ENCODE peak calls at places on chromosomes 5 and 9, in five cellular contexts. One of them, this sample, is unnamed.

GRCh38 chr5:163595851-163596399 is 90.5 kb downstream of the MAT2B start:
- DNase-seq in fibroblast of lung: no peak
- DNase-seq in retinal pigment epithelial cell: no peak
- DNase-seq in cardiac muscle cell: no peak
- DNase-seq in activated CD8-positive, alpha-beta T cell treated with anti-CD3 and anti-CD28 coated beads for 36 hours: no peak
- DNase-seq in this sample: no peak

GRCh38 chr5:141486091-141486490 is 1.3 kb downstream of the PCDHGC4 start:
- DNase-seq in cardiac muscle cell: no peak
- DNase-seq in retinal pigment epithelial cell: no peak
- DNase-seq in activated CD8-positive, alpha-beta T cell treated with anti-CD3 and anti-CD28 coated beads for 36 hours: no peak
- DNase-seq in fibroblast of lung: no peak
- DNase-seq in this sample: peak; percentile 12

GRCh38 chr5:73796164-73797141 is 170.5 kb downstream of the ARHGEF28 start:
- DNase-seq in cardiac muscle cell: peak; percentile 35
- DNase-seq in fibroblast of lung: peak; percentile 97
- DNase-seq in activated CD8-positive, alpha-beta T cell treated with anti-CD3 and anti-CD28 coated beads for 36 hours: peak; percentile 49
- DNase-seq in retinal pigment epithelial cell: peak; percentile 78
- DNase-seq in this sample: peak; percentile 26

GRCh38 chr9:107153336-107153735 is 129.7 kb upstream of the RAD23B start:
- DNase-seq in cardiac muscle cell: no peak
- DNase-seq in activated CD8-positive, alpha-beta T cell treated with anti-CD3 and anti-CD28 coated beads for 36 hours: no peak
- DNase-seq in fibroblast of lung: peak; percentile 54
- DNase-seq in retinal pigment epithelial cell: no peak
- DNase-seq in this sample: no peak

GRCh38 chr5:172788771-172789686 is 18.0 kb upstream of the DUSP1 start:
- DNase-seq in activated CD8-positive, alpha-beta T cell treated with anti-CD3 and anti-CD28 coated beads for 36 hours: no peak
- DNase-seq in retinal pigment epithelial cell: no peak
- DNase-seq in fibroblast of lung: no peak
- DNase-seq in cardiac muscle cell: peak; percentile 71
- DNase-seq in this sample: peak; percentile 55

GRCh38 chr9:82223442-82223841 is 234.9 kb downstream of the SPATA31D1 start:
- DNase-seq in fibroblast of lung: peak; percentile 93
- DNase-seq in retinal pigment epithelial cell: no peak
- DNase-seq in cardiac muscle cell: no peak
- DNase-seq in activated CD8-positive, alpha-beta T cell treated with anti-CD3 and anti-CD28 coated beads for 36 hours: no peak
- DNase-seq in this sample: no peak

GRCh38 chr9:121609845-121610637 is 41.4 kb upstream of the DAB2IP start:
- DNase-seq in retinal pigment epithelial cell: peak; percentile 88
- DNase-seq in activated CD8-positive, alpha-beta T cell treated with anti-CD3 and anti-CD28 coated beads for 36 hours: no peak
- DNase-seq in fibroblast of lung: peak; percentile 92
- DNase-seq in cardiac muscle cell: no peak
- DNase-seq in this sample: no peak

GRCh38 chr9:133945977-133946753 is 46.0 kb downstream of the VAV2 start:
- DNase-seq in fibroblast of lung: no peak
- DNase-seq in cardiac muscle cell: no peak
- DNase-seq in retinal pigment epithelial cell: no peak
- DNase-seq in activated CD8-positive, alpha-beta T cell treated with anti-CD3 and anti-CD28 coated beads for 36 hours: no peak
- DNase-seq in this sample: no peak

GRCh38 chr9:120080781-120081180 is 499.2 kb downstream of the CDK5RAP2 start:
- DNase-seq in retinal pigment epithelial cell: no peak
- DNase-seq in cardiac muscle cell: no peak
- DNase-seq in activated CD8-positive, alpha-beta T cell treated with anti-CD3 and anti-CD28 coated beads for 36 hours: no peak
- DNase-seq in fibroblast of lung: no peak
- DNase-seq in this sample: no peak

GRCh38 chr5:124059200-124059599 is 547.2 kb downstream of the CSNK1G3 start:
- DNase-seq in fibroblast of lung: peak; percentile 40
- DNase-seq in retinal pigment epithelial cell: no peak
- DNase-seq in activated CD8-positive, alpha-beta T cell treated with anti-CD3 and anti-CD28 coated beads for 36 hours: no peak
- DNase-seq in cardiac muscle cell: no peak
- DNase-seq in this sample: no peak

GRCh38 chr9:94853887-94854286 is 127.4 kb downstream of the AOPEP start:
- DNase-seq in fibroblast of lung: peak; percentile 54
- DNase-seq in cardiac muscle cell: no peak
- DNase-seq in activated CD8-positive, alpha-beta T cell treated with anti-CD3 and anti-CD28 coated beads for 36 hours: no peak
- DNase-seq in retinal pigment epithelial cell: no peak
- DNase-seq in this sample: no peak

GRCh38 chr5:174344335-174344734 is 298.8 kb downstream of the NSG2 start:
- DNase-seq in fibroblast of lung: no peak
- DNase-seq in activated CD8-positive, alpha-beta T cell treated with anti-CD3 and anti-CD28 coated beads for 36 hours: no peak
- DNase-seq in retinal pigment epithelial cell: no peak
- DNase-seq in cardiac muscle cell: no peak
- DNase-seq in this sample: no peak

GRCh38 chr9:112384690-112385089 is 4.8 kb downstream of the HSDL2 start:
- DNase-seq in fibroblast of lung: no peak
- DNase-seq in cardiac muscle cell: no peak
- DNase-seq in retinal pigment epithelial cell: no peak
- DNase-seq in activated CD8-positive, alpha-beta T cell treated with anti-CD3 and anti-CD28 coated beads for 36 hours: no peak
- DNase-seq in this sample: no peak

GRCh38 chr9:37904647-37905505 is 949 bp upstream of the SLC25A51 start:
- DNase-seq in cardiac muscle cell: no peak
- DNase-seq in fibroblast of lung: no peak
- DNase-seq in retinal pigment epithelial cell: no peak
- DNase-seq in activated CD8-positive, alpha-beta T cell treated with anti-CD3 and anti-CD28 coated beads for 36 hours: peak; percentile 35
- DNase-seq in this sample: no peak

GRCh38 chr5:136174021-136174659 is 18.8 kb downstream of the SMIM32 start:
- DNase-seq in cardiac muscle cell: peak; percentile 34
- DNase-seq in retinal pigment epithelial cell: peak; percentile 12
- DNase-seq in activated CD8-positive, alpha-beta T cell treated with anti-CD3 and anti-CD28 coated beads for 36 hours: no peak
- DNase-seq in fibroblast of lung: peak; percentile 62
- DNase-seq in this sample: peak; percentile 43
- TF ChIP-seq CTCF in cardiac muscle cell: peak; percentile 68
- TF ChIP-seq CTCF in retinal pigment epithelial cell: peak; percentile 71
- TF ChIP-seq CTCF in activated CD8-positive, alpha-beta T cell treated with anti-CD3 and anti-CD28 coated beads for 36 hours: peak; percentile 52
- TF ChIP-seq CTCF in fibroblast of lung: peak; percentile 78
- TF ChIP-seq CTCF in this sample: peak; percentile 63

GRCh38 chr9:126773004-126773607 is 31.7 kb upstream of the ZBTB43 start:
- DNase-seq in retinal pigment epithelial cell: no peak
- DNase-seq in activated CD8-positive, alpha-beta T cell treated with anti-CD3 and anti-CD28 coated beads for 36 hours: peak; percentile 41
- DNase-seq in fibroblast of lung: no peak
- DNase-seq in cardiac muscle cell: no peak
- DNase-seq in this sample: no peak
- TF ChIP-seq CTCF in retinal pigment epithelial cell: peak; percentile 67
- TF ChIP-seq CTCF in activated CD8-positive, alpha-beta T cell treated with anti-CD3 and anti-CD28 coated beads for 36 hours: peak; percentile 31
- TF ChIP-seq CTCF in fibroblast of lung: peak; percentile 54
- TF ChIP-seq CTCF in cardiac muscle cell: peak; percentile 54
- TF ChIP-seq CTCF in this sample: peak; percentile 23

GRCh38 chr9:104564358-104564757 is 4.6 kb upstream of the OR13C8 start:
- DNase-seq in cardiac muscle cell: no peak
- DNase-seq in fibroblast of lung: no peak
- DNase-seq in activated CD8-positive, alpha-beta T cell treated with anti-CD3 and anti-CD28 coated beads for 36 hours: no peak
- DNase-seq in retinal pigment epithelial cell: no peak
- DNase-seq in this sample: no peak

GRCh38 chr9:104572612-104573011 is 3.6 kb downstream of the OR13C8 start:
- DNase-seq in fibroblast of lung: no peak
- DNase-seq in retinal pigment epithelial cell: no peak
- DNase-seq in cardiac muscle cell: no peak
- DNase-seq in activated CD8-positive, alpha-beta T cell treated with anti-CD3 and anti-CD28 coated beads for 36 hours: no peak
- DNase-seq in this sample: no peak

GRCh38 chr9:104568868-104569267 is at the start of gene OR13C8:
- DNase-seq in activated CD8-positive, alpha-beta T cell treated with anti-CD3 and anti-CD28 coated beads for 36 hours: no peak
- DNase-seq in retinal pigment epithelial cell: no peak
- DNase-seq in cardiac muscle cell: no peak
- DNase-seq in fibroblast of lung: no peak
- DNase-seq in this sample: no peak
- TF ChIP-seq CTCF in activated CD8-positive, alpha-beta T cell treated with anti-CD3 and anti-CD28 coated beads for 36 hours: no peak
- TF ChIP-seq CTCF in retinal pigment epithelial cell: no peak
- TF ChIP-seq CTCF in cardiac muscle cell: no peak
- TF ChIP-seq CTCF in fibroblast of lung: no peak
- TF ChIP-seq CTCF in this sample: no peak

DNA sequence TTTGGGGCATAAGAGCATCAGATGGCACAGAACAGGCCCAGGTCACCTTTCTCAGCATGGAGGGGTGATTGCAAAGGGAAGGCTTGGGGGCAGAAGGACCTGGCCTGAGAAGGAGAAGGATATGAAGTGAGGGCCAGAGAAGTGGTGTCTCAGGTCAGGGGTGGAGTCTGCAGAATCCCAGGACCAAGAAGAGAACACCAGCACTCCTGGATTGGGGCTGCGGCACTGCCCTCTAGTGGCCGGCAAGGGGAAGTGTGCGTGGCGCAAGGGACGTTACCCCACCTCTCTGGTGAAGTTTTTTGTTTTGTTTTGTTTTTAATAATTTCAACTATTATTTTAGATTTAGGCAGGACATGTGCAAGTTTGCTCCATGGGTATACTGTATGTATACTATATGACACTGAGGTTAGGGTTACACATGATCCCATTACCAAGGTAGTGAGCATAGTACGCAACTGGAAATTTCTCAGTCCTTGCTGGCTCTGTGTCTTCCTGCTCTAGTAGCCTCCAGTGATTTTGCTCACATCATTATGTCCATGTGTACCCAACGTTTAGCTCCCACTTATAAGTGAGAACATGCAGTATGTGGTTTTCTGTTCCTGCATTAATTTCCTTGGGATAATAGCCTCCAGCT is 1548.6 kb downstream of the EFNA5 start:
- DNase-seq in activated CD8-positive, alpha-beta T cell treated with anti-CD3 and anti-CD28 coated beads for 36 hours: peak; percentile 16
- DNase-seq in fibroblast of lung: no peak
- DNase-seq in retinal pigment epithelial cell: no peak
- DNase-seq in cardiac muscle cell: peak; percentile 42
- DNase-seq in this sample: peak; percentile 40
- TF ChIP-seq CTCF in activated CD8-positive, alpha-beta T cell treated with anti-CD3 and anti-CD28 coated beads for 36 hours: peak; percentile 80
- TF ChIP-seq CTCF in fibroblast of lung: peak; percentile 67
- TF ChIP-seq CTCF in retinal pigment epithelial cell: peak; percentile 67
- TF ChIP-seq CTCF in cardiac muscle cell: peak; percentile 94
- TF ChIP-seq CTCF in this sample: peak; percentile 81

DNA sequence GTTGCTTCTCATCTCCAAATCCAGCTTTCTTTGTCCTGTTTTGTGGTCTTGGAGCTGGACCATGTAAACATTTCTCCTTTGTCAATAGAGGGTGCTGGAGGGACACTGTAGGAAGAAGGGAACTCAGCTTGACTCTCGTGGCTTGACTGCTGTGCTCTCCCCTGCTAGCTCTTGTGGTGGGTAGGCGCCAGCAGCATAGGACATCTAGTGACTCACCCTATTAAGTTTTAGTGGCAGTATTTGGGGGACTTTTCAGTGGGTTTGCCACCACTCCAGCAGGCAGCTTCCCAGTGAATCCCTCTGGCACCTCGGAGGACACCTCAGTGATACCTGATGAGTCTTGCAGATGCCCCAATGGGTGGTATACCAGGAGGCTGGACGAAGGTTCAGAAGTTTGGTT is 97.8 kb downstream of the TSSK1B start:
- DNase-seq in fibroblast of lung: peak; percentile 73
- DNase-seq in retinal pigment epithelial cell: peak; percentile 15
- DNase-seq in cardiac muscle cell: peak; percentile 67
- DNase-seq in activated CD8-positive, alpha-beta T cell treated with anti-CD3 and anti-CD28 coated beads for 36 hours: peak; percentile 11
- DNase-seq in this sample: no peak
- TF ChIP-seq CTCF in fibroblast of lung: peak; percentile 51
- TF ChIP-seq CTCF in retinal pigment epithelial cell: peak; percentile 65
- TF ChIP-seq CTCF in cardiac muscle cell: peak; percentile 72
- TF ChIP-seq CTCF in activated CD8-positive, alpha-beta T cell treated with anti-CD3 and anti-CD28 coated beads for 36 hours: no peak
- TF ChIP-seq CTCF in this sample: peak; percentile 11

GRCh38 chr5:10793785-10794184 is 32.8 kb upstream of the DAP start:
- DNase-seq in retinal pigment epithelial cell: no peak
- DNase-seq in cardiac muscle cell: no peak
- DNase-seq in fibroblast of lung: no peak
- DNase-seq in activated CD8-positive, alpha-beta T cell treated with anti-CD3 and anti-CD28 coated beads for 36 hours: no peak
- DNase-seq in this sample: no peak
- TF ChIP-seq CTCF in retinal pigment epithelial cell: no peak
- TF ChIP-seq CTCF in cardiac muscle cell: no peak
- TF ChIP-seq CTCF in fibroblast of lung: no peak
- TF ChIP-seq CTCF in activated CD8-positive, alpha-beta T cell treated with anti-CD3 and anti-CD28 coated beads for 36 hours: no peak
- TF ChIP-seq CTCF in this sample: no peak

DNA sequence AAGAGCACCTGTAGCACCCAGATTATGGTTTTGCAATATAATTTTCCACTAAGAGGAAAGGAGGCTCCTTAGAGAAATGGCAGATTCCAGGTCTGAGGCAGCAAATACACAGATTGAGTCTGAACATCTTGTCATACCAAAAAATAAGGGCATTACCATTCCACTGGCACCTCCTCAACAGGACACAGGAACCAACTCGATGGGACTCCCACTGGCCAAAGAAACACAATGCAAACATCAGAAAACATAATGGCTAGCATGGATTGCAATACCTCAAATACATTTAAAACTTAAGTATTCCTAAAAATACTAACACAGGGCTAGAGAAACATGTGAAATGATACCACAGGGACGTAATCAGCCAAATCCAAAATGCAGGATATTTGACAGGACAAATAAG is 12.4 kb upstream of the RANBP17 start:
- DNase-seq in fibroblast of lung: no peak
- DNase-seq in retinal pigment epithelial cell: no peak
- DNase-seq in activated CD8-positive, alpha-beta T cell treated with anti-CD3 and anti-CD28 coated beads for 36 hours: no peak
- DNase-seq in cardiac muscle cell: no peak
- DNase-seq in this sample: no peak
- TF ChIP-seq CTCF in fibroblast of lung: no peak
- TF ChIP-seq CTCF in retinal pigment epithelial cell: no peak
- TF ChIP-seq CTCF in activated CD8-positive, alpha-beta T cell treated with anti-CD3 and anti-CD28 coated beads for 36 hours: no peak
- TF ChIP-seq CTCF in cardiac muscle cell: no peak
- TF ChIP-seq CTCF in this sample: no peak

GRCh38 chr5:37754976-37755375 is 84.9 kb downstream of the GDNF start:
- DNase-seq in cardiac muscle cell: no peak
- DNase-seq in fibroblast of lung: no peak
- DNase-seq in activated CD8-positive, alpha-beta T cell treated with anti-CD3 and anti-CD28 coated beads for 36 hours: no peak
- DNase-seq in retinal pigment epithelial cell: no peak
- DNase-seq in this sample: no peak

GRCh38 chr5:37756248-37756647 is 83.6 kb downstream of the GDNF start:
- DNase-seq in retinal pigment epithelial cell: no peak
- DNase-seq in fibroblast of lung: no peak
- DNase-seq in cardiac muscle cell: no peak
- DNase-seq in activated CD8-positive, alpha-beta T cell treated with anti-CD3 and anti-CD28 coated beads for 36 hours: no peak
- DNase-seq in this sample: no peak

GRCh38 chr5:37755581-37755980 is 84.3 kb downstream of the GDNF start:
- DNase-seq in fibroblast of lung: no peak
- DNase-seq in activated CD8-positive, alpha-beta T cell treated with anti-CD3 and anti-CD28 coated beads for 36 hours: no peak
- DNase-seq in retinal pigment epithelial cell: no peak
- DNase-seq in cardiac muscle cell: no peak
- DNase-seq in this sample: no peak

GRCh38 chr5:37757980-37758582 is 81.8 kb downstream of the GDNF start:
- DNase-seq in retinal pigment epithelial cell: no peak
- DNase-seq in cardiac muscle cell: no peak
- DNase-seq in activated CD8-positive, alpha-beta T cell treated with anti-CD3 and anti-CD28 coated beads for 36 hours: no peak
- DNase-seq in fibroblast of lung: no peak
- DNase-seq in this sample: no peak
- TF ChIP-seq CTCF in retinal pigment epithelial cell: peak; percentile 21
- TF ChIP-seq CTCF in cardiac muscle cell: peak; percentile 31
- TF ChIP-seq CTCF in activated CD8-positive, alpha-beta T cell treated with anti-CD3 and anti-CD28 coated beads for 36 hours: no peak
- TF ChIP-seq CTCF in fibroblast of lung: peak; percentile 26
- TF ChIP-seq CTCF in this sample: peak; percentile 16

DNA sequence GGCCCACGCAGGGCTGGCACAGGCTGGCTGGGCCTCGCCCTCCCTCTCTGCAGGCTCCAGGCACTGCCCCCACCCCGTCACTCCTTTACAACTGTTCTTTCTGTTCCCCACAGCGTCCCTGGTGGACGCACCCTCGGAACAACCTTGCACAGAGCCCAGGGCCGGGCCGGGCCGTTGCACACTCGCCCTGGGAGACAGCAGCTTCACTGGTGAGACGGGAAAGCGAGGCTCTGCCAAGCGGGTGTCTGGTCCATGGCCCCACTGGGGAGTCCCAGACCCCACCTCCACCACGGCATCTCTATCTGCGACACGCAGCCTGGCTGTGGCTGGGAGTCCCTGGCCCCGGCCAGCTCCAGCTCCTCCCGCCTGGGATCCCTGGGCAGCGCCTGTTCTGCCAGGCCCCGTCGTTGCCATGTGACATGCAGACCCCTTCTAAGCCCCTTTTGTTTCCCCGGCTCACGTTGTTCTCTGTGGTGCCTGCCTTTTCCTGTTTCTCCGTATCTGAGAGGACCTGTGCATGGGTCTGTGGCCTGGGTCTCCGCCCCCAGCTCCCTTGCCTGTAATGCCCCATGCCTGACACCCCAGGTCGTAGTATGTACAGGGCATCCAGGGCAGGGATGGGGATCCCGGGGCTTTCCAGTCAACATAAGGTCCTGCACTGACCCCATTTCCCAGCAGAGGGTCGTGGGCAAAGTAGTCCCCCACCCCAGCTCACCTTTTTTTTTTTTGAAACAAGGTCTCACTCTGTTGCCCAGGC is 18.6 kb upstream of the QSOX2 start:
- DNase-seq in cardiac muscle cell: no peak
- DNase-seq in fibroblast of lung: no peak
- DNase-seq in activated CD8-positive, alpha-beta T cell treated with anti-CD3 and anti-CD28 coated beads for 36 hours: no peak
- DNase-seq in retinal pigment epithelial cell: no peak
- DNase-seq in this sample: no peak
- TF ChIP-seq CTCF in cardiac muscle cell: no peak
- TF ChIP-seq CTCF in fibroblast of lung: no peak
- TF ChIP-seq CTCF in activated CD8-positive, alpha-beta T cell treated with anti-CD3 and anti-CD28 coated beads for 36 hours: no peak
- TF ChIP-seq CTCF in retinal pigment epithelial cell: peak; percentile 47
- TF ChIP-seq CTCF in this sample: no peak